ENCODE peak calls at places on chromosomes 13 and 19, in five cellular contexts. T is IMR-90, B is neuronal stem cell, N is H1, S is mesenchymal stem cell. C is an unnamed sample.

GRCh38 chr13:30698023-30698422 is 37.3 kb upstream of the ALOX5AP start:
- DNase-seq in T (peak; percentile 81), B (no peak), N (no peak), S (no peak), C (no peak)

GRCh38 chr13:51645154-51645650 is 60.9 kb downstream of the WDFY2 start:
- DNase-seq in T (peak; percentile 57), B (no peak), N (no peak), S (peak; percentile 96), C (peak; percentile 73)

GRCh38 chr13:108572782-108573211 is 56.6 kb upstream of the MYO16 start:
- DNase-seq in T (no peak), B (no peak), N (no peak), S (no peak), C (no peak)

GRCh38 chr13:105611424-105611823 is 924.0 kb downstream of the EFNB2 start:
- DNase-seq in T (peak; percentile 41), B (no peak), N (no peak), S (peak; percentile 38), C (peak; percentile 38)

GRCh38 chr13:106846571-106846970 is 278.6 kb upstream of the ARGLU1 start:
- DNase-seq in T (no peak), B (no peak), N (no peak), S (no peak), C (no peak)

GRCh38 chr19:1408300-1409203 is 1.2 kb downstream of the DAZAP1 start:
- DNase-seq in T (peak; percentile 50), B (peak; percentile 35), N (no peak), S (peak; percentile 66), C (peak; percentile 83)

GRCh38 chr13:42394361-42395065 is 122.6 kb downstream of the AKAP11 start:
- DNase-seq in T (no peak), B (no peak), N (no peak), S (no peak), C (no peak)

GRCh38 chr13:111856571-111856970 is 210.4 kb upstream of the SOX1 start:
- DNase-seq in T (no peak), B (no peak), N (no peak), S (no peak), C (no peak)

GRCh38 chr19:32363175-32363574 is 17.8 kb downstream of the ZNF507 start:
- DNase-seq in T (peak; percentile 45), B (no peak), N (no peak), S (peak; percentile 79), C (peak; percentile 42)

GRCh38 chr19:29785955-29786589 is 25.7 kb upstream of the CCNE1 start:
- DNase-seq in T (no peak), B (no peak), N (no peak), S (no peak), C (peak; percentile 78)

GRCh38 chr13:98482476-98483444 is 94.1 kb downstream of the STK24 start:
- DNase-seq in T (peak; percentile 74), B (no peak), N (no peak), S (peak; percentile 43), C (no peak)

GRCh38 chr13:50370303-50370950 is 355.2 kb downstream of the KCNRG start:
- DNase-seq in T (no peak), B (no peak), N (no peak), S (no peak), C (no peak)

GRCh38 chr13:72463561-72463960 is 263.9 kb downstream of the MZT1 start:
- DNase-seq in T (no peak), B (no peak), N (no peak), S (peak; percentile 66), C (no peak)

GRCh38 chr13:27007166-27007565 is 164.4 kb downstream of the USP12 start:
- DNase-seq in T (no peak), B (no peak), N (no peak), S (no peak), C (no peak)

GRCh38 chr19:17775245-17775927 is 19.6 kb upstream of the B3GNT3 start:
- DNase-seq in T (peak; percentile 19), B (peak; percentile 59), N (no peak), S (peak; percentile 65), C (peak; percentile 88)

GRCh38 chr13:99908129-99908805 is 63.3 kb downstream of the ZIC5 start:
- DNase-seq in T (no peak), B (no peak), N (no peak), S (no peak), C (no peak)

GRCh38 chr13:73934215-73934623 is 200.0 kb downstream of the KLF12 start:
- DNase-seq in T (peak; percentile 43), B (no peak), N (no peak), S (no peak), C (no peak)

GRCh38 chr19:38809592-38810252 is 3.0 kb downstream of the LGALS4 start:
- DNase-seq in T (no peak), B (no peak), N (no peak), S (no peak), C (no peak)

GRCh38 chr19:19386373-19386869 is 19.1 kb upstream of the GATAD2A start:
- DNase-seq in T (no peak), B (no peak), N (no peak), S (no peak), C (no peak)

GRCh38 chr19:41309225-41310030 is 544 bp upstream of the CCDC97 start:
- DNase-seq in T (no peak), B (no peak), N (no peak), S (peak; percentile 36), C (peak; percentile 47)

GRCh38 chr19:41356984-41357739 is 3.4 kb upstream of the TGFB1 start:
- DNase-seq in T (no peak), B (no peak), N (no peak), S (no peak), C (no peak)

GRCh38 chr13:46339035-46339666 is 47.9 kb downstream of the RUBCNL start:
- DNase-seq in T (peak; percentile 12), B (no peak), N (no peak), S (no peak), C (peak; percentile 62)

DNA sequence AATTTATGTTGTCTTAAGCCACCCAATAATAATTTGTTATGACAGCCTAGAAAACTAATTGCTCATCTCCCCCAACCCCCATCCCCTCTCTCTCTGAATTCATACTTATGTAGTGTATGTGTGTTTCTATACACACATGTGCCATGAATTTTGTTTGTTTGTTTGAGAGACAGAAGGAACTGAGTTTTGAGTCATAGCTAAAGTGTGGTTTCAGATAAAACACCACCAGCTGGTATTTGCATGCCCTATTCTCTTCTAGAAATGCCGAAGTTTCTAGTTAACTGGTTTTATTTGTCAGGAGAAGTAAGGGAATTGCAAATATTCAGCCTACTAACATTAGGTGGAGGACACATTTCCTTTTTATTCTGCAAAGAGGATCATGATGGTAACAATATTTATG is 17.4 kb upstream of the LILRA2 start:
- DNase-seq in T (no peak), B (no peak), N (no peak), S (no peak), C (no peak)
- H3K27me3 ChIP-seq in T (no peaks in the 10 kb centered on the region), B (no peaks in the 10 kb centered on the region), N (no peaks in the 10 kb centered on the region), S (no peaks in the 10 kb centered on the region), C (no peaks in the 10 kb centered on the region)

DNA sequence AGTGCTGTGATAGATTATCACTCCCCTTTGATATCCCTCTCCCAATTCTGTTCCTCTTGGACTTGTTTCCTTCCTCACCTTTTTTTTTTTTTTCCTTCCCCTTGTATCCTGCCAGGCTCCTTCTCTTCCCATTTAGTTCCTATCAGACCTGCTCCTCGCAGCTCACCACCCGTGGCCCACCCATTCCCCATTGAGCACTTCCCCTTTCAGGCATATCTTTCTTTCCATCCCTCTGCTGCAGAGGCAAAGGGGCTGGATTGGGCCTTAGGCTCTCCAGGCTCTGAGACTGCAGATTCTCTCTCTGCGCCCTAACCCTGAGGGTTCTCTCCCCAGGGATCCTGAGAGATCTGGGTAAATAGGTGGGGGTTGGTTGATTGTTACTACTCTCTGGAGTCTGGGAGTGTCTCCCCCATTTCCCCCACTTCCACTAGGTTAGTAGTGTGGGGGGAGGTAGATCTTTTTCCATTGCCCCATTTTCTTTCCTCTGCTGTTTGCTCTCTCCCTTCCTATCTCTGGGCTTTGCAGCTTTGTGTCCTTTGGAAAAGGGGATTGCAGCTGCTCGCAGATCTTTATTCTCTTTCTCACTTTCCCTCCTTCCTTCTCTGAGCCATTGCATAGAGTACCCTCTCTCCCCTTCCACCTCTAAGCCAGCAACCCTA is 2.3 kb downstream of the ARHGAP35 start:
- DNase-seq in T (no peak), B (no peak), N (no peak), S (peak; percentile 26), C (no peak)
- H3K4me3 ChIP-seq in T (peak overlapping the region; percentile 16), B (peak overlapping the region; percentile 95), N (peak overlapping the region; percentile 83), S (no peak overlapping the region), C (no peak overlapping the region)

DNA sequence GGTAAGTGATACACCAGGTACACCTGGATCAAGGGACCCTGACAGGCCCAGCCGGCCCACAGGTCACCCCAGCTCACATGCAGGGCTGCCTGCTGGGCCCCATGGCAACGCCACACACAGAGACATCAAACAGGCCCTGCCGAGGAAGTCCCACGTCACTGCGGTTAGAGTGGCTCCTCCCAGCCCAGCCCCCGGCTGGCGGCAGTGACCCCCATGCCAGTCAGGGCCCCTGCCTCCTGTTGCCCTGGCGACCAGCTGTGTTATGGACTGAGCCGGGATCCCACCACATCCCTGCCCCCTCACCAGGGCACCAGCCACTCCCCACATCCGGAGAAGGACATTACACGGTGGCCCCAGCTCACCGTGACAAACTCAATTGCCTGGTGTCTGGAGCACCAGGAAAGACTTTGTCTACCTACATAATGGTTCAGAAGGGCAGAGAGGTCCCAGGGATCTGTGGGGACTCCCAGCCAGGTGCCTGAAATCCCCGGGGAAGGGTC is 30.4 kb upstream of the NANOS3 start:
- DNase-seq in T (peak; percentile 93), B (no peak), N (no peak), S (peak; percentile 99), C (peak; percentile 97)
- H4K91ac ChIP-seq in T (peak overlapping the region; percentile 97), B (peak overlapping the region; percentile 89), N (peak overlapping the region; percentile 80), S (peak overlapping the region; percentile 100), C (peak overlapping the region; percentile 100)

GRCh38 chr13:78587395-78587794 is 16.0 kb downstream of the POU4F1 start:
- DNase-seq in T (no peak), B (peak; percentile 31), N (no peak), S (no peak), C (no peak)
- H3K27me3 ChIP-seq in T (peaks cover 28% of the 10 kb centered on the region), B (peaks cover 72% of the 10 kb centered on the region), N (peaks cover 16% of the 10 kb centered on the region), S (peaks cover 37% of the 10 kb centered on the region), C (peaks cover 11% of the 10 kb centered on the region)

GRCh38 chr19:55253842-55254624 is 4.8 kb downstream of the PPP6R1 start:
- DNase-seq in T (no peak), B (no peak), N (no peak), S (no peak), C (no peak)
- H3K4me3 ChIP-seq in T (no peak overlapping the region), B (no peak overlapping the region), N (no peak overlapping the region), S (no peak overlapping the region), C (no peak overlapping the region)

GRCh38 chr19:48872182-48872883 is at the start of gene PPP1R15A:
- DNase-seq in T (peak; percentile 97), B (peak; percentile 98), N (peak; percentile 95), S (peak; percentile 99), C (peak; percentile 100)
- H4K91ac ChIP-seq in T (peak within 1 kb of the TSS; percentile 97), B (no peak within 1 kb of the TSS), N (peak within 1 kb of the TSS; percentile 69), S (peak within 1 kb of the TSS; percentile 100), C (peak within 1 kb of the TSS; percentile 95)

DNA sequence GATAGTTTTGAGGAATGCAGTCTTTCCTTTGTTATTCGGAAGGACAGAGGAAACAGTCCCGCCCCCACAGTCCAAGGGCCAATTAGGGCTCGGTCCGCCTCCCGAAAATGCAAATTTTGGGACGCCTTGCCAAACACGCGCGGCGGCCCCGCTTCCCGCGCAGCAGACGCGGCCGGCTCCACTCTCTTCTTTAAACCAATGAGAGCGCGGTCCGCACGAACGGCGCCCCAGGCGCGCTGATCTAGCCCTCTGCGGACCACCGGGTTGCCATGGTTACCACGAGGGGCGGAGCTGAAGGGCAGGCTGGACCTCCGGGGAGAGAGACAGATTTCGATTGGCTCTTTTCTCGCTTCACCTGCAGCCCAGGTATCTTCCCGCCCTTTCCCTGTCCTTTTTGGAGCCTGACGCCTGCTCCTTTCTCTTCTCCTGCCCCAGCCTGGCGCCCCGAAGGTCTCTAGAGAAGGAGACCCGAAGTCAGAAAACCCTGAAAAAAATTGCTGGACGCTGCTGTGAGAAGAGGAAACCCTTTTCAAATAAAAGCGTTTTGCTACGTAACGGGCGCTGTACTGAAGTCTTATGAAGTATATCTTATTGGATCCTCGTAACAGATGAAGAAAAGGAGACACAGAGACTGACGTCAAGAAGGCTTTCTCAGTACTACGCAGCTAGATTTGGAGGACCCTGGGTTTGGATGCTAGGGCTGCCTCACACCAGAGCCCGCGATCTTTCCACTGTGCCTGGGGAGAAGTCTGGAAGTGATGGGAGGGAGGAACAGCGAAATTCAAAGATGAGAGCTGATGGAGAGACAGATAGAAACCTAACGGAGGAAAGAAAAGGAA is 2.0 kb downstream of the PTH2 start:
- DNase-seq in T (peak; percentile 17), B (peak; percentile 88), N (peak; percentile 79), S (peak; percentile 24), C (peak; percentile 73)
- H3K27me3 ChIP-seq in T (peaks cover 94% of the 10 kb centered on the region), B (peaks cover 98% of the 10 kb centered on the region), N (peaks cover 23% of the 10 kb centered on the region), S (peaks cover 77% of the 10 kb centered on the region), C (peaks cover 56% of the 10 kb centered on the region)